ENCODE peak calls at places on chromosomes 3 and 15, in seven cellular contexts. One of them, this sample, is unnamed.

GRCh38 chr3:28544236-28544635 is 195.6 kb upstream of the AZI2 start:
- DNase-seq in progenitor cell of endocrine pancreas: no peak
- DNase-seq in Calu3: no peak
- DNase-seq in CD8-positive, alpha-beta T cell: no peak
- DNase-seq in foreskin keratinocyte: no peak
- DNase-seq in OCI-LY7: no peak
- DNase-seq in left lung: no peak
- DNase-seq in this sample: no peak

GRCh38 chr3:69116162-69116561 is 6.2 kb downstream of the LMOD3 start:
- DNase-seq in progenitor cell of endocrine pancreas: no peak
- DNase-seq in Calu3: no peak
- DNase-seq in CD8-positive, alpha-beta T cell: no peak
- DNase-seq in foreskin keratinocyte: no peak
- DNase-seq in OCI-LY7: no peak
- DNase-seq in left lung: no peak
- DNase-seq in this sample: no peak

GRCh38 chr15:46316024-46316423 is 681.2 kb downstream of the SQOR start:
- DNase-seq in progenitor cell of endocrine pancreas: no peak
- DNase-seq in Calu3: no peak
- DNase-seq in CD8-positive, alpha-beta T cell: no peak
- DNase-seq in foreskin keratinocyte: no peak
- DNase-seq in OCI-LY7: no peak
- DNase-seq in left lung: no peak
- DNase-seq in this sample: no peak

GRCh38 chr15:26971303-26972018 is 480 bp downstream of the GABRG3 start:
- DNase-seq in progenitor cell of endocrine pancreas: peak
- DNase-seq in Calu3: no peak
- DNase-seq in CD8-positive, alpha-beta T cell: no peak
- DNase-seq in foreskin keratinocyte: no peak
- DNase-seq in OCI-LY7: no peak
- DNase-seq in left lung: peak
- DNase-seq in this sample: no peak

GRCh38 chr15:37902126-37902525 is 32.3 kb upstream of the TMCO5A start:
- DNase-seq in progenitor cell of endocrine pancreas: no peak
- DNase-seq in Calu3: no peak
- DNase-seq in CD8-positive, alpha-beta T cell: no peak
- DNase-seq in foreskin keratinocyte: no peak
- DNase-seq in OCI-LY7: no peak
- DNase-seq in left lung: no peak
- DNase-seq in this sample: no peak

GRCh38 chr15:62749036-62749435 is 293.5 kb upstream of the TPM1 start:
- DNase-seq in progenitor cell of endocrine pancreas: no peak
- DNase-seq in Calu3: no peak
- DNase-seq in CD8-positive, alpha-beta T cell: no peak
- DNase-seq in foreskin keratinocyte: no peak
- DNase-seq in OCI-LY7: no peak
- DNase-seq in left lung: no peak
- DNase-seq in this sample: no peak

GRCh38 chr3:122560680-122561079 is 3.4 kb downstream of the PARP9 start:
- DNase-seq in progenitor cell of endocrine pancreas: peak
- DNase-seq in Calu3: peak
- DNase-seq in CD8-positive, alpha-beta T cell: peak
- DNase-seq in foreskin keratinocyte: peak
- DNase-seq in OCI-LY7: peak
- DNase-seq in left lung: no peak
- DNase-seq in this sample: peak

GRCh38 chr3:128273841-128274573 is 120.7 kb downstream of the EEFSEC start:
- DNase-seq in progenitor cell of endocrine pancreas: no peak
- DNase-seq in Calu3: no peak
- DNase-seq in CD8-positive, alpha-beta T cell: peak
- DNase-seq in foreskin keratinocyte: no peak
- DNase-seq in OCI-LY7: no peak
- DNase-seq in left lung: no peak
- DNase-seq in this sample: no peak

GRCh38 chr15:34514251-34514760 is 69.1 kb downstream of the GOLGA8B start:
- DNase-seq in progenitor cell of endocrine pancreas: peak
- DNase-seq in Calu3: peak
- DNase-seq in CD8-positive, alpha-beta T cell: no peak
- DNase-seq in foreskin keratinocyte: no peak
- DNase-seq in OCI-LY7: no peak
- DNase-seq in left lung: peak
- DNase-seq in this sample: no peak

GRCh38 chr15:69317392-69317841 is 18.7 kb downstream of the PAQR5 start:
- DNase-seq in progenitor cell of endocrine pancreas: no peak
- DNase-seq in Calu3: peak
- DNase-seq in CD8-positive, alpha-beta T cell: no peak
- DNase-seq in foreskin keratinocyte: no peak
- DNase-seq in OCI-LY7: no peak
- DNase-seq in left lung: no peak
- DNase-seq in this sample: no peak

GRCh38 chr3:78050276-78051080 is 1010.6 kb downstream of the ROBO2 start:
- DNase-seq in progenitor cell of endocrine pancreas: no peak
- DNase-seq in Calu3: no peak
- DNase-seq in CD8-positive, alpha-beta T cell: no peak
- DNase-seq in foreskin keratinocyte: peak
- DNase-seq in OCI-LY7: no peak
- DNase-seq in left lung: no peak
- DNase-seq in this sample: no peak

GRCh38 chr15:68383161-68384074 is 48.5 kb downstream of the ITGA11 start:
- DNase-seq in progenitor cell of endocrine pancreas: no peak
- DNase-seq in Calu3: peak
- DNase-seq in CD8-positive, alpha-beta T cell: peak
- DNase-seq in foreskin keratinocyte: peak
- DNase-seq in OCI-LY7: peak
- DNase-seq in left lung: no peak
- DNase-seq in this sample: peak

GRCh38 chr15:60737217-60737616 is 258.3 kb upstream of the ICE2 start:
- DNase-seq in progenitor cell of endocrine pancreas: no peak
- DNase-seq in Calu3: no peak
- DNase-seq in CD8-positive, alpha-beta T cell: no peak
- DNase-seq in foreskin keratinocyte: no peak
- DNase-seq in OCI-LY7: peak
- DNase-seq in left lung: no peak
- DNase-seq in this sample: no peak
- TF ChIP-seq CTCF in progenitor cell of endocrine pancreas: no peak
- TF ChIP-seq CTCF in Calu3: no peak
- TF ChIP-seq CTCF in CD8-positive, alpha-beta T cell: no peak
- TF ChIP-seq CTCF in foreskin keratinocyte: no peak
- TF ChIP-seq CTCF in OCI-LY7: peak
- TF ChIP-seq CTCF in left lung: no peak
- TF ChIP-seq CTCF in this sample: no peak

GRCh38 chr3:6516143-6516542 is 344.8 kb upstream of the GRM7 start:
- DNase-seq in progenitor cell of endocrine pancreas: no peak
- DNase-seq in Calu3: no peak
- DNase-seq in CD8-positive, alpha-beta T cell: no peak
- DNase-seq in foreskin keratinocyte: no peak
- DNase-seq in OCI-LY7: no peak
- DNase-seq in left lung: no peak
- DNase-seq in this sample: no peak
- TF ChIP-seq CTCF in progenitor cell of endocrine pancreas: no peak
- TF ChIP-seq CTCF in Calu3: no peak
- TF ChIP-seq CTCF in CD8-positive, alpha-beta T cell: no peak
- TF ChIP-seq CTCF in foreskin keratinocyte: no peak
- TF ChIP-seq CTCF in OCI-LY7: no peak
- TF ChIP-seq CTCF in left lung: no peak
- TF ChIP-seq CTCF in this sample: no peak

DNA sequence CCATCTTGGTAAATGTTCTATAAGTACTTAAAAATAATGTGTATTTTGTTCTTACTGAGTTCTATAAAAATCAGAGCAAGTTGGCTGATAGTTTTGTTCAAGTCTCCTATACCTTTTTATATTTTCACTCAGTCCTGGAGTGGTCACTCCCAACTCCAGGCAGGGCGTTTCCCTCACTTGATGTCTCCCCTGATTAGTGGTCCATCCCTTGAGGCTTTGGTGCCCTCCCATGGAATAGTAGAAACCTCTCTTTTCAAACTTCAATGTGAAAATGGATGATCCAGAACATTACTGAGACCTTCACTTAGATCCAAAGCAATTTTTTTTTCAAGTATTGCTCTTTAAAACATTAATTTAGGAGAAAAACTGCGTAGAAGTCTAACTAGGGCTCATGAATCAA is 25.0 kb upstream of the SCN10A start:
- DNase-seq in progenitor cell of endocrine pancreas: no peak
- DNase-seq in Calu3: no peak
- DNase-seq in CD8-positive, alpha-beta T cell: no peak
- DNase-seq in foreskin keratinocyte: no peak
- DNase-seq in OCI-LY7: no peak
- DNase-seq in left lung: no peak
- DNase-seq in this sample: no peak
- TF ChIP-seq CTCF in progenitor cell of endocrine pancreas: no peak
- TF ChIP-seq CTCF in Calu3: no peak
- TF ChIP-seq CTCF in CD8-positive, alpha-beta T cell: no peak
- TF ChIP-seq CTCF in foreskin keratinocyte: no peak
- TF ChIP-seq CTCF in OCI-LY7: no peak
- TF ChIP-seq CTCF in left lung: no peak
- TF ChIP-seq CTCF in this sample: no peak

GRCh38 chr3:150446470-150446977 is 38.4 kb downstream of the TSC22D2 start:
- DNase-seq in progenitor cell of endocrine pancreas: no peak
- DNase-seq in Calu3: no peak
- DNase-seq in CD8-positive, alpha-beta T cell: no peak
- DNase-seq in foreskin keratinocyte: no peak
- DNase-seq in OCI-LY7: no peak
- DNase-seq in left lung: no peak
- DNase-seq in this sample: no peak
- TF ChIP-seq CTCF in progenitor cell of endocrine pancreas: no peak
- TF ChIP-seq CTCF in Calu3: no peak
- TF ChIP-seq CTCF in CD8-positive, alpha-beta T cell: no peak
- TF ChIP-seq CTCF in foreskin keratinocyte: no peak
- TF ChIP-seq CTCF in OCI-LY7: no peak
- TF ChIP-seq CTCF in left lung: no peak
- TF ChIP-seq CTCF in this sample: no peak

GRCh38 chr3:102390465-102390864 is 44.4 kb upstream of the ZPLD1 start:
- DNase-seq in progenitor cell of endocrine pancreas: no peak
- DNase-seq in Calu3: no peak
- DNase-seq in CD8-positive, alpha-beta T cell: no peak
- DNase-seq in foreskin keratinocyte: no peak
- DNase-seq in OCI-LY7: no peak
- DNase-seq in left lung: no peak
- DNase-seq in this sample: no peak
- TF ChIP-seq CTCF in progenitor cell of endocrine pancreas: no peak
- TF ChIP-seq CTCF in Calu3: no peak
- TF ChIP-seq CTCF in CD8-positive, alpha-beta T cell: no peak
- TF ChIP-seq CTCF in foreskin keratinocyte: no peak
- TF ChIP-seq CTCF in OCI-LY7: no peak
- TF ChIP-seq CTCF in left lung: no peak
- TF ChIP-seq CTCF in this sample: no peak

DNA sequence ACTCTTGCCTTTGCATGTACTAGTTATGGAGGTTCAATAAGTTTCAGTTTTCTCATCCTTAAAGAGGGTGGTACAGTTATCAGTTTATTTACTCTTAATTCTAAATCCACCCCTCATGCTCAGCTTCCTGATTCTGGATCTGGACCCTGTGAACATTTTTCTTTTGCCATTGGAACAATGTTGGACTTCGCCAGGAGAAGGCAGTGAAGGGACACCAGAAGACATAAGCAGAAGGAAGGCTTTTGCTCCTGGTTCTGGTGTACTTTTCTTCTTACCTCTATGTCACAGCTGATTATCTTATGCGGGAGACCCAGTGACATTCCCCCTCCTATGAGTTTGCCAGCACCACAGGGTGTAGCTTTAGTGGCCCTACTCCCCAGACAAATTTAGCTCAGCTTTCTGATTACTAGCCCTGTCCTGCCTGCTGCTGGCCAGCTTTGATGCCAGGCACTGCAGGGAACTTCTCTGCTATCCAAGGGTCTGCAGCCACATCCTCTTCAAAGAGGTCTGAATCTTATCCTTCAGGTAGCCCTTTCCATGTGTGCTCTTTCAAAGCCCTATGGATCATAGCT is 466.3 kb upstream of the EPHA3 start:
- DNase-seq in progenitor cell of endocrine pancreas: no peak
- DNase-seq in Calu3: no peak
- DNase-seq in CD8-positive, alpha-beta T cell: no peak
- DNase-seq in foreskin keratinocyte: no peak
- DNase-seq in OCI-LY7: no peak
- DNase-seq in left lung: no peak
- DNase-seq in this sample: no peak
- TF ChIP-seq CTCF in progenitor cell of endocrine pancreas: no peak
- TF ChIP-seq CTCF in Calu3: no peak
- TF ChIP-seq CTCF in CD8-positive, alpha-beta T cell: no peak
- TF ChIP-seq CTCF in foreskin keratinocyte: peak
- TF ChIP-seq CTCF in OCI-LY7: no peak
- TF ChIP-seq CTCF in left lung: no peak
- TF ChIP-seq CTCF in this sample: no peak

DNA sequence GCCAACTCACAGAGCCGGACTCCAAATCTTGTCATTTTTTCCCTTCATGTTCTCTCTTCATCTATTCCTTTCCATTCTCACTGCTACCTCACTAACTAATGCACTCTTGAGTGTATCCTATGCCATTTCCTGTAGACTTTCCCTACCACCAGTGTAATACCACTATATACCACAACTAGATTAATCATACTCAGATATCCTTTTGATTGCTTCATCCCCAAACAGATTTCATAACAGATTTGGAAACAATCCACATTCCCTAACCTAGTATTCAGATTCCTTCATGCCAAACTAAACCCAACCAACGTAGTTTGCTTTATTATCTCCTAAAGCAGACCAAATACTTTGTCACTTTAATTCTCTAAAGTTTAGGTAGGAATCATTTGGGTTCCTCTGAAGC is 2.6 kb upstream of the PLOD2 start:
- DNase-seq in progenitor cell of endocrine pancreas: no peak
- DNase-seq in Calu3: peak
- DNase-seq in CD8-positive, alpha-beta T cell: no peak
- DNase-seq in foreskin keratinocyte: peak
- DNase-seq in OCI-LY7: no peak
- DNase-seq in left lung: no peak
- DNase-seq in this sample: no peak
- TF ChIP-seq CTCF in progenitor cell of endocrine pancreas: no peak
- TF ChIP-seq CTCF in Calu3: peak
- TF ChIP-seq CTCF in CD8-positive, alpha-beta T cell: no peak
- TF ChIP-seq CTCF in foreskin keratinocyte: peak
- TF ChIP-seq CTCF in OCI-LY7: no peak
- TF ChIP-seq CTCF in left lung: no peak
- TF ChIP-seq CTCF in this sample: no peak